ENCODE peak calls at places on chromosomes 3 and 15, in seven cellular contexts. One of them, this sample, is unnamed. For H3K79me1, the result is how much of the 10 kb centered on the place peaks cover.

GRCh38 chr3:175433026-175433668 is 574.0 kb downstream of the NAALADL2 start:
- DNase-seq in H9: no peak
- DNase-seq in mesenchymal stem cell: peak
- DNase-seq in trophoblast cell: peak
- DNase-seq in neuronal stem cell: no peak
- DNase-seq in H1: no peak
- DNase-seq in IMR-90: peak
- DNase-seq in this sample: no peak

GRCh38 chr15:59152694-59153450 is 47.9 kb downstream of the CCNB2 start:
- DNase-seq in trophoblast cell: no peak
- DNase-seq in H1: no peak
- DNase-seq in H9: no peak
- DNase-seq in mesenchymal stem cell: no peak
- DNase-seq in neuronal stem cell: no peak
- DNase-seq in IMR-90: no peak
- DNase-seq in this sample: no peak

GRCh38 chr15:34942363-34942762 is 27.2 kb downstream of the AQR start:
- DNase-seq in IMR-90: peak
- DNase-seq in H1: no peak
- DNase-seq in neuronal stem cell: no peak
- DNase-seq in H9: no peak
- DNase-seq in trophoblast cell: no peak
- DNase-seq in mesenchymal stem cell: no peak
- DNase-seq in this sample: no peak

GRCh38 chr3:154552338-154552737 is 122.3 kb upstream of the GPR149 start:
- DNase-seq in H9: peak
- DNase-seq in mesenchymal stem cell: no peak
- DNase-seq in H1: peak
- DNase-seq in trophoblast cell: no peak
- DNase-seq in neuronal stem cell: no peak
- DNase-seq in IMR-90: no peak
- DNase-seq in this sample: peak

GRCh38 chr3:123089611-123090301 is 22.9 kb downstream of the PDIA5 start:
- DNase-seq in IMR-90: no peak
- DNase-seq in H9: no peak
- DNase-seq in H1: no peak
- DNase-seq in neuronal stem cell: no peak
- DNase-seq in trophoblast cell: no peak
- DNase-seq in mesenchymal stem cell: no peak
- DNase-seq in this sample: no peak

GRCh38 chr3:175746308-175746707 is 887.2 kb downstream of the NAALADL2 start:
- DNase-seq in trophoblast cell: no peak
- DNase-seq in H9: no peak
- DNase-seq in neuronal stem cell: no peak
- DNase-seq in IMR-90: no peak
- DNase-seq in H1: no peak
- DNase-seq in mesenchymal stem cell: no peak
- DNase-seq in this sample: no peak

GRCh38 chr3:132399054-132399929 is 18.0 kb upstream of the DNAJC13 start:
- DNase-seq in H9: peak
- DNase-seq in neuronal stem cell: peak
- DNase-seq in IMR-90: peak
- DNase-seq in trophoblast cell: peak
- DNase-seq in H1: no peak
- DNase-seq in mesenchymal stem cell: peak
- DNase-seq in this sample: peak

GRCh38 chr15:63833246-63833696 is 477 bp downstream of the HERC1 start:
- DNase-seq in trophoblast cell: peak
- DNase-seq in IMR-90: peak
- DNase-seq in mesenchymal stem cell: peak
- DNase-seq in H1: no peak
- DNase-seq in neuronal stem cell: peak
- DNase-seq in H9: peak
- DNase-seq in this sample: peak

GRCh38 chr15:63752075-63752684 is 81.6 kb downstream of the HERC1 start:
- DNase-seq in IMR-90: peak
- DNase-seq in H1: no peak
- DNase-seq in H9: no peak
- DNase-seq in trophoblast cell: peak
- DNase-seq in mesenchymal stem cell: peak
- DNase-seq in neuronal stem cell: no peak
- DNase-seq in this sample: peak

DNA sequence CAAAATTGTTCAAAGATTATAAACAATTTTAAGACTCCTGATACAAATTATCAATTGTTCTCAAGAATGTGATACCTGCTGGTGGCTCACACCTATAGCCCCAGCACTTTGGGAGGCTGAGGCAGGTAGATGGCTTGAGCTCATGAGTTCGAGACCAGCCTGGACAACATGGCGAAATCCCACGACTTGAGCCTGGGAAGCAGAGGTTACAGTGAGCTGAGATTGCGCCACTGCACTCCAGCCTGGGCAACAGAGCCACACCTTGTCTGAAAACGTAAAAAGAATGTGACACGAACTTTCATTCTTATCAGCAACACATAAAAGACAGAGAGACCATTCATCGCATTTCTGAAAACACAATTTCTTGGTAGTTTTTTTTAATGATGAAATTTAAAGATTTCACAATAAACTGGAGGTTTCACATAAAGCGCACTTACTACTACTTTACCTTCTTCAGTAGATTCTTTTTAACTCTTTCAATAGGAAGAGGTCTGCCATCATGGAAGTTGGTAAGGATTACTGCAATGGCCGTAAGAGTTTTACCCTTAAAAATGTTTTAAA is 18.5 kb downstream of the HLTF start:
- DNase-seq in H1: no peak
- DNase-seq in IMR-90: no peak
- DNase-seq in mesenchymal stem cell: no peak
- DNase-seq in neuronal stem cell: no peak
- DNase-seq in H9: no peak
- DNase-seq in trophoblast cell: peak
- DNase-seq in this sample: no peak
- H3K79me1 ChIP-seq in H1: under half
- H3K79me1 ChIP-seq in IMR-90: under half
- H3K79me1 ChIP-seq in mesenchymal stem cell: under half
- H3K79me1 ChIP-seq in neuronal stem cell: under half
- H3K79me1 ChIP-seq in H9: under half
- H3K79me1 ChIP-seq in trophoblast cell: under half
- H3K79me1 ChIP-seq in this sample: under half

DNA sequence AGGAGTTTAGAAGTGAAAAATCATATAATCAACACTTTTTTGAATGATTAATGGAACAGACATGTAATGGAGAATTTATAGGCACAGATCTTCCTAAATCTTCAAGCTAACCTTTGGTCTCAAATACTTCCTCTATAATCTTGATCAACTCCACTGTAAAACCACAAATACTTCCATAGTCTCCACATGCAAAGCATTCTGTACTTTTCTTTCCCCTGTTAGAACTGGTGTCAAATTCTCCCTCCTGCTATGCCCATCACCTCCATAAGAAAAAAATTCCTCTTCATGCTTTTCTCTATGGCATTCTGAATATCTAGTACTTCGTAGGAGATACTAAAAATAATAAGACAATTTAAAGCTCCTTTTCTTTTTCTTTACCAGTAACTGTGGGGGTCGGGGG is 214.3 kb downstream of the ADAMTS9 start:
- DNase-seq in H9: no peak
- DNase-seq in neuronal stem cell: no peak
- DNase-seq in trophoblast cell: no peak
- DNase-seq in IMR-90: no peak
- DNase-seq in mesenchymal stem cell: no peak
- DNase-seq in H1: no peak
- DNase-seq in this sample: no peak
- H3K79me1 ChIP-seq in H9: under half
- H3K79me1 ChIP-seq in neuronal stem cell: under half
- H3K79me1 ChIP-seq in trophoblast cell: under half
- H3K79me1 ChIP-seq in IMR-90: under half
- H3K79me1 ChIP-seq in mesenchymal stem cell: under half
- H3K79me1 ChIP-seq in H1: under half
- H3K79me1 ChIP-seq in this sample: under half

DNA sequence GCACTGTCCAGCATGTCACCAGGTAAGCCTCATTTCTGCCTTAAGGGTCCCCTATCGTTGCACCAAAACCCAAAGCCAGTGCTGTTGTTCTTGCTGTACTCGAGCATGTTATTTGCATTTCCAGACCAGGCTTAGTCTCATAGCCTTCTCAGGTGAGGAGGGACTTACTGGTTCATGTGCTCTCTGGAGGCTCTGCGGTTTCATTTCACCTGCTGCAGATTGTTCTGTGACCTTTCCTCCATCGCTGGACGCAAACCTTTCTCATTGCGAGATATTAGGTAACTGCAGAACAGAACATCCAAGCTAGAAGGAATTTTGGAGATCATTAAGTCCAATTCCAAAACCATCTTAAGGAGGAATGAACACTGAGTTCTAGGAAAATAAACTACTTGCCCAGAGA is 187.3 kb upstream of the BCL6 start:
- DNase-seq in H1: no peak
- DNase-seq in H9: no peak
- DNase-seq in mesenchymal stem cell: no peak
- DNase-seq in neuronal stem cell: no peak
- DNase-seq in IMR-90: no peak
- DNase-seq in trophoblast cell: no peak
- DNase-seq in this sample: no peak
- H3K79me1 ChIP-seq in H1: under half
- H3K79me1 ChIP-seq in H9: under half
- H3K79me1 ChIP-seq in mesenchymal stem cell: under half
- H3K79me1 ChIP-seq in neuronal stem cell: under half
- H3K79me1 ChIP-seq in IMR-90: under half
- H3K79me1 ChIP-seq in trophoblast cell: under half
- H3K79me1 ChIP-seq in this sample: under half

DNA sequence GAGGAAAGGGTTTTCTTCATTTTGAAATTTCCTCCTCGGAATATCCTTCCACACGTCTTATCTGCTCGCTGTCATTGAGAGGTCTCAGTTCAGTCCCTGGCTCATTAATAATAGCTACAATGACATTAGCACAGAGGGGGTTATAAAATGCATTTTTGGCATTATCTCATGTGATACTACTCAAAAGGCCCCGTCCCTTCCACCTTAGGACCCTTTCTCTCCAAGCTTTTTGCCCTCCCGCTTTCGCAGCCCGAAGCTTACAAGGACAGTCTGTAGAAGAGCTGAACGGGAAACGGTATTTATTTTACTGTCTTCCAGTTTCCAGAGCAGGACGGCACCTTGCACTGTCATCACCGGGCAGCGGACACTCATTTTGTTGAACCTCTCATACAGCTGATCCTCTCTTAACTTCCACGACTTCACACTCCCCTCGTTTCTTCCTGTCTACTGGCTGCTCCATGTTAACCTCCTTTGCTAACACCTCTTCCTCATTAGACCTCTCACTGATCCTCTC is 5.6 kb upstream of the PLEKHO2 start:
- DNase-seq in H9: no peak
- DNase-seq in H1: no peak
- DNase-seq in mesenchymal stem cell: no peak
- DNase-seq in IMR-90: no peak
- DNase-seq in trophoblast cell: no peak
- DNase-seq in neuronal stem cell: no peak
- DNase-seq in this sample: no peak
- H3K79me1 ChIP-seq in H9: under half
- H3K79me1 ChIP-seq in H1: under half
- H3K79me1 ChIP-seq in mesenchymal stem cell: under half
- H3K79me1 ChIP-seq in IMR-90: under half
- H3K79me1 ChIP-seq in trophoblast cell: under half
- H3K79me1 ChIP-seq in neuronal stem cell: under half
- H3K79me1 ChIP-seq in this sample: under half

DNA sequence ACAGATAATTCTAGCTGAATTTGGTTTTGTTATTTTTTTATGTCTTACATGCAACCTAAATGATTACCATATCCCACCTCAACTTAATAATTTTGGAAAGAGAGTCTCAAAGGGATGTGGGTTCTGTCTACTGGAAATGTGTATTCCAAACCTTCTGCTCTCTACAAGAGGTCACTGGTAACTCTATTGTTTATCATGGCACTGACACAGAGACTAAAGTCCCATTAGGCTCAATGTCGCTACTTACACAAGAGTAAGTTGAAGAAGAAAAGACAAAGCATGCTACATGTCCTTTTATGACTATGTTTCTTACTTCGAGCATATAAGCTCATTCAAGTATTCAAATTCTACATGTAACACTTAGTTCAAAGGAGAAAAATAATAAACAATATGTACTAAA is 460.3 kb upstream of the EPHA6 start:
- DNase-seq in IMR-90: no peak
- DNase-seq in trophoblast cell: no peak
- DNase-seq in neuronal stem cell: no peak
- DNase-seq in H9: no peak
- DNase-seq in H1: no peak
- DNase-seq in mesenchymal stem cell: no peak
- DNase-seq in this sample: no peak
- H3K79me1 ChIP-seq in IMR-90: under half
- H3K79me1 ChIP-seq in trophoblast cell: under half
- H3K79me1 ChIP-seq in neuronal stem cell: under half
- H3K79me1 ChIP-seq in H9: under half
- H3K79me1 ChIP-seq in H1: under half
- H3K79me1 ChIP-seq in mesenchymal stem cell: under half
- H3K79me1 ChIP-seq in this sample: under half

GRCh38 chr3:42730706-42731420 is 28.3 kb upstream of the HHATL start:
- DNase-seq in neuronal stem cell: no peak
- DNase-seq in trophoblast cell: no peak
- DNase-seq in H9: peak
- DNase-seq in mesenchymal stem cell: no peak
- DNase-seq in IMR-90: no peak
- DNase-seq in H1: no peak
- DNase-seq in this sample: no peak
- H3K79me1 ChIP-seq in neuronal stem cell: under half
- H3K79me1 ChIP-seq in trophoblast cell: under half
- H3K79me1 ChIP-seq in H9: under half
- H3K79me1 ChIP-seq in mesenchymal stem cell: under half
- H3K79me1 ChIP-seq in IMR-90: under half
- H3K79me1 ChIP-seq in H1: under half
- H3K79me1 ChIP-seq in this sample: under half

GRCh38 chr3:49788056-49788455 is 1.7 kb upstream of the IP6K1 start:
- DNase-seq in mesenchymal stem cell: no peak
- DNase-seq in H1: no peak
- DNase-seq in neuronal stem cell: no peak
- DNase-seq in trophoblast cell: no peak
- DNase-seq in H9: no peak
- DNase-seq in IMR-90: no peak
- DNase-seq in this sample: no peak
- H3K79me1 ChIP-seq in mesenchymal stem cell: under half
- H3K79me1 ChIP-seq in H1: under half
- H3K79me1 ChIP-seq in neuronal stem cell: under half
- H3K79me1 ChIP-seq in trophoblast cell: under half
- H3K79me1 ChIP-seq in H9: under half
- H3K79me1 ChIP-seq in IMR-90: under half
- H3K79me1 ChIP-seq in this sample: under half

GRCh38 chr3:56052219-56052618 is 416.0 kb downstream of the ERC2 start:
- DNase-seq in H9: no peak
- DNase-seq in IMR-90: no peak
- DNase-seq in neuronal stem cell: no peak
- DNase-seq in trophoblast cell: no peak
- DNase-seq in H1: no peak
- DNase-seq in mesenchymal stem cell: no peak
- DNase-seq in this sample: no peak
- H3K79me1 ChIP-seq in H9: under half
- H3K79me1 ChIP-seq in IMR-90: under half
- H3K79me1 ChIP-seq in neuronal stem cell: under half
- H3K79me1 ChIP-seq in trophoblast cell: under half
- H3K79me1 ChIP-seq in H1: under half
- H3K79me1 ChIP-seq in mesenchymal stem cell: under half
- H3K79me1 ChIP-seq in this sample: under half